ENCODE peak calls at places on chromosomes 2 and 18, in seven cellular contexts. V, M, U, N, J, B and P are unnamed samples. For H3K4me1 and H3K27me3, the result is how much of the 10 kb centered on the place peaks cover.

GRCh38 chr2:37180006-37180639 is 8.3 kb downstream of the SULT6B1 start:
- DNase-seq in V (no peak), M (no peak), U (no peak), N (no peak), J (no peak), B (no peak), P (no peak)

GRCh38 chr2:231117148-231117547 is 7.7 kb downstream of the HTR2B start:
- DNase-seq in V (no peak), M (no peak), U (no peak), N (no peak), J (no peak), B (no peak), P (no peak)

GRCh38 chr18:45945669-45946068 is 21.5 kb downstream of the EPG5 start:
- DNase-seq in V (no peak), M (no peak), U (no peak), N (no peak), J (no peak), B (no peak), P (no peak)

GRCh38 chr18:21735452-21736015 is 5.1 kb upstream of the MIB1 start:
- DNase-seq in V (peak), M (peak), U (no peak), N (no peak), J (no peak), B (peak), P (no peak)

GRCh38 chr2:88628569-88628939 is 1.3 kb upstream of the EIF2AK3 start:
- DNase-seq in V (peak), M (no peak), U (no peak), N (peak), J (no peak), B (no peak), P (no peak)

GRCh38 chr2:121398853-121399252 is 113.9 kb upstream of the TFCP2L1 start:
- DNase-seq in V (no peak), M (no peak), U (no peak), N (no peak), J (no peak), B (no peak), P (no peak)

GRCh38 chr2:236177967-236178909 is 10.1 kb upstream of the GBX2 start:
- DNase-seq in V (peak), M (peak), U (peak), N (no peak), J (peak), B (peak), P (peak)

GRCh38 chr2:228056706-228057105 is 124.8 kb downstream of the SPHKAP start:
- DNase-seq in V (no peak), M (no peak), U (no peak), N (no peak), J (no peak), B (no peak), P (no peak)

GRCh38 chr18:9643549-9643948 is 29.2 kb upstream of the PPP4R1 start:
- DNase-seq in V (no peak), M (no peak), U (no peak), N (no peak), J (no peak), B (no peak), P (peak)

GRCh38 chr2:203018181-203018580 is 3.5 kb downstream of the NBEAL1 start:
- DNase-seq in V (no peak), M (no peak), U (no peak), N (no peak), J (no peak), B (no peak), P (no peak)

GRCh38 chr2:31049913-31050588 is 88.2 kb downstream of the GALNT14 start:
- DNase-seq in V (no peak), M (no peak), U (no peak), N (no peak), J (no peak), B (no peak), P (no peak)

GRCh38 chr2:24768601-24769000 is 24.6 kb downstream of the PTRHD1 start:
- DNase-seq in V (no peak), M (no peak), U (peak), N (peak), J (peak), B (no peak), P (no peak)

GRCh38 chr2:148253716-148254115 is 232.8 kb downstream of the MBD5 start:
- DNase-seq in V (no peak), M (no peak), U (no peak), N (no peak), J (no peak), B (no peak), P (no peak)

GRCh38 chr2:29262681-29263260 is 147.6 kb downstream of the CLIP4 start:
- DNase-seq in V (no peak), M (no peak), U (no peak), N (no peak), J (peak), B (no peak), P (no peak)

GRCh38 chr2:29295843-29296242 is 180.6 kb downstream of the CLIP4 start:
- DNase-seq in V (no peak), M (no peak), U (no peak), N (no peak), J (peak), B (no peak), P (no peak)

GRCh38 chr2:67579207-67579606 is 182.1 kb downstream of the ETAA1 start:
- DNase-seq in V (no peak), M (no peak), U (no peak), N (no peak), J (no peak), B (no peak), P (no peak)

GRCh38 chr2:159525012-159525411 is 91.3 kb downstream of the BAZ2B start:
- DNase-seq in V (no peak), M (no peak), U (no peak), N (no peak), J (no peak), B (no peak), P (no peak)

GRCh38 chr2:172909454-172909853 is 166.2 kb upstream of the MAP3K20 start:
- DNase-seq in V (no peak), M (no peak), U (no peak), N (no peak), J (no peak), B (no peak), P (no peak)

GRCh38 chr2:6516674-6517073 is 349.0 kb downstream of the CMPK2 start:
- DNase-seq in V (no peak), M (no peak), U (no peak), N (no peak), J (no peak), B (no peak), P (no peak)

GRCh38 chr2:26584191-26584590 is 57.0 kb downstream of the CIB4 start:
- DNase-seq in V (no peak), M (no peak), U (peak), N (no peak), J (peak), B (no peak), P (no peak)

DNA sequence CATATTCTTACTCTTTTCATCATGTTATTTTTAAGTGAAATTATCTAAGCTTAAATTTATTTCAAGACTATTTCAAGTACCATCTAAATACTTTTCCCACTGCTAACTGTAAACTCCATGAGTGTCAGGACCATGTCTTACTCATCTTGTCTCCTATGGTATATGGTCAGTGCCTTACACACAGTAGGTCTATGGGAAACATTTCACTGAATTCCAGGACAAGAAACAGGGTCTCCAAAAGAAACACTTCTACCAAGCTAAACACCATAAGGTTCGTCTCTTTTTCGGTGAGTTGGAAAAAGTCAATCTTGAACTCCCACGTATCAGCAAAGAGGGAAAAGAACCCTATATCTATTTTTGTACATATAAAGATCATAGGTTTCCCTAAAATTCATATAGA is 6.5 kb downstream of the SUCLG1 start:
- DNase-seq in V (no peak), M (no peak), U (no peak), N (no peak), J (no peak), B (no peak), P (no peak)
- H3K4me1 ChIP-seq in V (under half), M (under half), U (under half), N (under half), J (under half), B (under half), P (under half)

GRCh38 chr2:181672255-181673008 is 7.9 kb downstream of the NEUROD1 start:
- DNase-seq in V (no peak), M (no peak), U (no peak), N (no peak), J (no peak), B (no peak), P (no peak)

GRCh38 chr2:181675241-181675640 is 5.1 kb downstream of the NEUROD1 start:
- DNase-seq in V (no peak), M (no peak), U (no peak), N (no peak), J (no peak), B (no peak), P (no peak)

GRCh38 chr2:181678033-181678586 is 2.2 kb downstream of the NEUROD1 start:
- DNase-seq in V (peak), M (peak), U (peak), N (peak), J (no peak), B (peak), P (peak)

GRCh38 chr2:181673178-181673577 is 7.1 kb downstream of the NEUROD1 start:
- DNase-seq in V (no peak), M (no peak), U (no peak), N (no peak), J (no peak), B (no peak), P (no peak)

DNA sequence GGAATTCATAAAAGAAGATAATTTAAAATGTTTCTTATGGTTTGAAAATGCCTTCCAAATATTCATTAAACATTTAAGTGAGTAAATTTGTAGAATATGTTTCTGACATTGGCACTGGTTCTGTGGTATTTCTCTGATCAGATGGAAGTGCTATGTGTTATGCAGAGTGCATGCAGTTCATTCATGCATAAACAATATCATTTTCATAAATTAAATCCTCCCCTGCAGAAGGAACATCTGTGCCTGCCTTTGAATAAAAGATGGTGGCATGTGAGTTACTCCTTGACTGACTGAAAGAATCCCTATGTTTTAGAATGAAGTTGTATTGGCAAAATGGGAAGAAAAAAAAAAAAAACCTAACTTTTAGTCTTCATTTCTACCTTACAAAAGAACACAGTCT is 5.9 kb downstream of the NEUROD1 start:
- DNase-seq in V (no peak), M (no peak), U (no peak), N (no peak), J (no peak), B (no peak), P (no peak)
- H3K27me3 ChIP-seq in V (under half), M (under half), U (under half), N (under half), J (under half), B (under half), P (under half)

GRCh38 chr18:72539861-72540260 is 4.3 kb downstream of the CBLN2 start:
- DNase-seq in V (no peak), M (no peak), U (no peak), N (no peak), J (no peak), B (no peak), P (no peak)

GRCh38 chr18:72542993-72543361 is 1.2 kb downstream of the CBLN2 start:
- DNase-seq in V (no peak), M (no peak), U (no peak), N (no peak), J (no peak), B (no peak), P (no peak)

GRCh38 chr18:72543362-72544055 is 633 bp downstream of the CBLN2 start:
- DNase-seq in V (no peak), M (no peak), U (no peak), N (no peak), J (no peak), B (no peak), P (no peak)

GRCh38 chr18:72541871-72542690 is 2.1 kb downstream of the CBLN2 start:
- DNase-seq in V (no peak), M (no peak), U (no peak), N (no peak), J (no peak), B (no peak), P (no peak)

GRCh38 chr18:72544092-72544886 is at the start of gene CBLN2:
- DNase-seq in V (peak), M (peak), U (no peak), N (no peak), J (no peak), B (peak), P (peak)
- H3K4me3 ChIP-seq in V (no peak), M (peak), U (no peak), N (no peak), J (peak), B (no peak), P (no peak)

GRCh38 chr2:222362336-222362735 is 62.0 kb upstream of the SGPP2 start:
- DNase-seq in V (no peak), M (no peak), U (no peak), N (no peak), J (no peak), B (no peak), P (no peak)

GRCh38 chr2:222360146-222360545 is 61.3 kb upstream of the PAX3 start:
- DNase-seq in V (no peak), M (no peak), U (no peak), N (no peak), J (no peak), B (no peak), P (no peak)

GRCh38 chr2:222358876-222359275 is 60.1 kb upstream of the PAX3 start:
- DNase-seq in V (no peak), M (no peak), U (peak), N (no peak), J (no peak), B (no peak), P (no peak)

GRCh38 chr2:222361787-222362186 is 62.6 kb upstream of the SGPP2 start:
- DNase-seq in V (no peak), M (no peak), U (no peak), N (no peak), J (no peak), B (no peak), P (no peak)

GRCh38 chr2:222360997-222361396 is 62.2 kb upstream of the PAX3 start:
- DNase-seq in V (no peak), M (no peak), U (no peak), N (no peak), J (no peak), B (no peak), P (no peak)
- H3K4me1 ChIP-seq in V (under half), M (under half), U (under half), N (under half), J (under half), B (under half), P (under half)

DNA sequence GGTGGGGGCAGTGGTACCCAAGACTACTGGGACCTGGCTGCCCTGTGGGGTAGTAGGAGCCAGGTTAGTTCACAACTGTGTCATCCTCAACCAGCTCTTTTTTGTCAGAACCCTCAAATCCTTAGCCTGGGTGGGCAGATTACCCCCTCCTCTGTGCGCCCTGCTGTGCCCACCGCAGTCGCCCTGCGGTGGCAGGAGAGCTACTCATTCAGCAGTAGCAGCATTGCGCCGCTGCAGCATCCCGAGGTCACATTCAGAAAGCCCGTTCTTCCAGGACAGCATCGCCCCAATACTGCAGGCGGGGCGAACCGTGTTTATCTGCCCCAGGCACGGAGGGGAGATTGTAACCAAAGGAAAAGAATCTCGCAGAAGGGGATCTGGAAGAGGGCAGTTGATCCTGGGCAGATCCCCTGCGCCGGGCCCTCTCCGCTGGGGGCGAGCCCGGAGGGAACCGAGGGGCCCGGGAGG is 13.0 kb downstream of the POU3F3 start:
- DNase-seq in V (no peak), M (no peak), U (no peak), N (no peak), J (no peak), B (no peak), P (no peak)
- H3K27me3 ChIP-seq in V (half or more), M (under half), U (under half), N (under half), J (under half), B (under half), P (under half)

GRCh38 chr18:80244956-80245730 is 2.2 kb downstream of the PARD6G start:
- DNase-seq in V (no peak), M (no peak), U (no peak), N (no peak), J (no peak), B (no peak), P (no peak)
- H3K4me3 ChIP-seq in V (no peak), M (no peak), U (no peak), N (no peak), J (no peak), B (no peak), P (no peak)

GRCh38 chr18:59908790-59909189 is 9.0 kb downstream of the PMAIP1 start:
- DNase-seq in V (no peak), M (no peak), U (no peak), N (no peak), J (no peak), B (no peak), P (no peak)

GRCh38 chr18:59909289-59910036 is 9.7 kb downstream of the PMAIP1 start:
- DNase-seq in V (no peak), M (no peak), U (no peak), N (no peak), J (no peak), B (no peak), P (no peak)

GRCh38 chr18:59907172-59907571 is 7.4 kb downstream of the PMAIP1 start:
- DNase-seq in V (no peak), M (no peak), U (no peak), N (no peak), J (no peak), B (no peak), P (no peak)

GRCh38 chr18:59906203-59906602 is 6.4 kb downstream of the PMAIP1 start:
- DNase-seq in V (no peak), M (no peak), U (no peak), N (no peak), J (no peak), B (no peak), P (no peak)

GRCh38 chr18:59907660-59908059 is 7.9 kb downstream of the PMAIP1 start:
- DNase-seq in V (no peak), M (no peak), U (no peak), N (no peak), J (no peak), B (no peak), P (no peak)
- H3K4me1 ChIP-seq in V (under half), M (under half), U (under half), N (under half), J (under half), B (under half), P (under half)

GRCh38 chr2:240732911-240733622 is 41.4 kb downstream of the AQP12A start:
- DNase-seq in V (no peak), M (no peak), U (no peak), N (no peak), J (no peak), B (no peak), P (no peak)
- H3K27me3 ChIP-seq in V (under half), M (under half), U (under half), N (under half), J (under half), B (under half), P (under half)

GRCh38 chr2:3303583-3304406 is 73.8 kb downstream of the EIPR1 start:
- DNase-seq in V (peak), M (peak), U (peak), N (peak), J (peak), B (peak), P (peak)
- H3K4me3 ChIP-seq in V (no peak), M (peak), U (no peak), N (no peak), J (peak), B (no peak), P (no peak)

DNA sequence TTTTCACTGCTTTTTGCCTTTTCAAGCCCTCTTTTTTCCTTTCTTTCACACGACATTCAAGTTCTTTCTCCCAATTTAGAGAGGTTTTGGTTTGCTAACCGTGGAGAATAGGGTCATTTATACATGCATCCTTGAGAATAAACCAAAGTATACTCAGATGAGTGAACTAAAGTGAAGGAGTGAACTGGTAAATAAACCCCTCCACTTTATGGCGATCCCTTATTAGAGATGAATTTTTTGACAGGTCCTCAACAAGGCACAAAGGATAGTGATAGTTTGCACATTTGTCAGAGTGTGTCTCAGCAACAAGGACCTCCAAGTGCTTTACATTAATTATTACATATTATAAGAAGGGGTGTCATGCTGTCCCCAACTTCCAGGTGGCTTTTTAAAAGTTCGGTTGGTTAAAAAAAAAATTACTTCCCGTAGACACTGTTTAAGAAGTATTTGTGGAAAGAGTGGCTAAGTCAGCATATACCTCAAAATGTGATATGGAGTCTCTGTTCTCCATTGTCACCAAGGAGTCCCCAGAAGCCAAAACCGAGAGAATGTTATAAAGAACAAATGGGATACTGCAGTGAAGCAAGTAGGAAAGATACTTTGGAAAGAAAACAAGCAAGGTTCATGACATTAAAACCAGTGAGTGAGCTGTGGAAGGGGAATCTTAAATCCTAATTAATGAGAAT is 1.7 kb upstream of the SLC40A1 start:
- DNase-seq in V (no peak), M (no peak), U (no peak), N (no peak), J (no peak), B (no peak), P (no peak)
- H3K4me1 ChIP-seq in V (under half), M (under half), U (under half), N (under half), J (under half), B (under half), P (under half)